ENCODE peak calls at places on chromosome 22, in five cellular contexts. X is dermis microvascular lymphatic vessel endothelial cell; O is nucleus accumbens; A is cardiac fibroblast; R is stimulated activated CD4-positive, alpha-beta T cell treated with anti-CD3 and anti-CD28 coated beads, Interleukin-15, amount 100 ng/mL, for 48 hours. F is an unnamed sample.

GRCh38 chr22:23359583-23360123 is 179.3 kb downstream of the BCR start:
- DNase-seq in X (no peak), O (no peak), A (no peak), R (no peak), F (no peak)

GRCh38 chr22:10727393-10727792 is 4800.6 kb upstream of the OR11H1 start:
- DNase-seq in X (no peak), O (no peak), A (no peak), R (no peak), F (no peak)

GRCh38 chr22:39309364-39309861 is 10.0 kb downstream of the RPL3 start:
- DNase-seq in X (no peak), O (no peak), A (no peak), R (no peak), F (peak; percentile 41)

GRCh38 chr22:27668828-27669797 is 132.4 kb downstream of the MN1 start:
- DNase-seq in X (peak; percentile 85), O (no peak), A (peak; percentile 81), R (no peak), F (peak; percentile 78)

GRCh38 chr22:44862281-44862680 is 109.9 kb downstream of the ARHGAP8 start:
- DNase-seq in X (no peak), O (no peak), A (no peak), R (no peak), F (no peak)

GRCh38 chr22:26756675-26757293 is 99.4 kb downstream of the MIAT start:
- DNase-seq in X (peak; percentile 48), O (peak; percentile 74), A (peak; percentile 54), R (peak; percentile 14), F (peak; percentile 49)

GRCh38 chr22:26589845-26590524 is at the start of gene TPST2:
- DNase-seq in X (peak; percentile 78), O (peak; percentile 79), A (peak; percentile 80), R (peak; percentile 56), F (peak; percentile 38)

GRCh38 chr22:28014141-28015055 is 95.3 kb upstream of the PITPNB start:
- DNase-seq in X (no peak), O (no peak), A (no peak), R (no peak), F (no peak)

GRCh38 chr22:32531955-32532818 is 57.6 kb downstream of the FBXO7 start:
- DNase-seq in X (peak; percentile 23), O (peak; percentile 6), A (peak; percentile 84), R (no peak), F (peak; percentile 70)

GRCh38 chr22:45632791-45633515 is 38.7 kb upstream of the ATXN10 start:
- DNase-seq in X (no peak), O (no peak), A (peak; percentile 47), R (no peak), F (peak; percentile 5)

GRCh38 chr22:19556963-19557545 is 32.8 kb upstream of the CLDN5 start:
- DNase-seq in X (no peak), O (no peak), A (no peak), R (no peak), F (no peak)

GRCh38 chr22:44080936-44081853 is 57.1 kb downstream of the PARVB start:
- DNase-seq in X (peak; percentile 73), O (peak; percentile 64), A (peak; percentile 80), R (peak; percentile 31), F (peak; percentile 69)

GRCh38 chr22:45832959-45833580 is 143.9 kb downstream of the WNT7B start:
- DNase-seq in X (no peak), O (no peak), A (no peak), R (no peak), F (no peak)

GRCh38 chr22:44954113-44954512 is 55.7 kb downstream of the PHF21B start:
- DNase-seq in X (no peak), O (no peak), A (no peak), R (no peak), F (no peak)

GRCh38 chr22:42069801-42070516 is 653 bp downstream of the NAGA start:
- DNase-seq in X (no peak), O (no peak), A (no peak), R (no peak), F (no peak)

GRCh38 chr22:39142088-39142667 is 10.3 kb downstream of the CBX7 start:
- DNase-seq in X (no peak), O (no peak), A (no peak), R (no peak), F (no peak)

GRCh38 chr22:44583076-44583760 is 85.2 kb upstream of the RTL6 start:
- DNase-seq in X (no peak), O (peak; percentile 19), A (peak; percentile 40), R (no peak), F (no peak)

F was measured in brain microvascular endothelial cell.